ENCODE peak calls at places on chromosomes 6 and 20, in five cellular contexts. F is A549, G is K562, M is endothelial cell of umbilical vein, N is HepG2. O is an unnamed sample.

GRCh38 chr6:24122139-24122538 is 3.9 kb upstream of the NRSN1 start:
- DNase-seq in F (no peak), G (no peak), M (no peak), N (no peak), O (no peak)

GRCh38 chr20:60474385-60474910 is 516.2 kb downstream of the CDH26 start:
- DNase-seq in F (no peak), G (no peak), M (no peak), N (no peak), O (no peak)

GRCh38 chr20:19817017-19817416 is 59.0 kb downstream of the RIN2 start:
- DNase-seq in F (no peak), G (no peak), M (peak; percentile 99), N (peak; percentile 57), O (no peak)

GRCh38 chr20:8132632-8133587 is 844 bp downstream of the PLCB1 start:
- DNase-seq in F (no peak), G (no peak), M (peak; percentile 41), N (no peak), O (no peak)

GRCh38 chr6:56742122-56742791 is 99.6 kb upstream of the DST start:
- DNase-seq in F (no peak), G (no peak), M (no peak), N (peak; percentile 25), O (no peak)

GRCh38 chr6:166825553-166826145 is 130.7 kb downstream of the RNASET2 start:
- DNase-seq in F (no peak), G (no peak), M (no peak), N (no peak), O (no peak)

GRCh38 chr20:24670341-24670821 is 201.0 kb downstream of the SYNDIG1 start:
- DNase-seq in F (no peak), G (no peak), M (no peak), N (no peak), O (no peak)

GRCh38 chr6:148700713-148701392 is 46.0 kb upstream of the UST start:
- DNase-seq in F (peak; percentile 5), G (no peak), M (no peak), N (no peak), O (peak; percentile 32)

GRCh38 chr20:37387519-37388269 is 41.8 kb downstream of the SRC start:
- DNase-seq in F (no peak), G (no peak), M (no peak), N (no peak), O (no peak)

GRCh38 chr6:119071576-119071975 is 6.9 kb downstream of the FAM184A start:
- DNase-seq in F (no peak), G (no peak), M (no peak), N (peak; percentile 65), O (no peak)

GRCh38 chr20:17648782-17649730 is 33.0 kb downstream of the RRBP1 start:
- DNase-seq in F (peak; percentile 62), G (peak; percentile 27), M (no peak), N (no peak), O (peak; percentile 72)

GRCh38 chr6:13767121-13767794 is 47.1 kb downstream of the MCUR1 start:
- DNase-seq in F (no peak), G (no peak), M (peak; percentile 26), N (no peak), O (no peak)

GRCh38 chr6:37650071-37650481 is 47.6 kb downstream of the MDGA1 start:
- DNase-seq in F (no peak), G (peak; percentile 32), M (peak; percentile 12), N (peak; percentile 46), O (no peak)

GRCh38 chr6:117344444-117345291 is 79.3 kb downstream of the VGLL2 start:
- DNase-seq in F (no peak), G (peak; percentile 37), M (no peak), N (no peak), O (no peak)

GRCh38 chr6:109717971-109718370 is 26.9 kb downstream of the FIG4 start:
- DNase-seq in F (no peak), G (no peak), M (no peak), N (no peak), O (no peak)

GRCh38 chr6:88166493-88166900 is 350 bp upstream of the CNR1 start:
- DNase-seq in F (no peak), G (no peak), M (no peak), N (no peak), O (no peak)

GRCh38 chr20:11153819-11154218 is 480.0 kb upstream of the JAG1 start:
- DNase-seq in F (no peak), G (no peak), M (no peak), N (no peak), O (no peak)

GRCh38 chr6:7615611-7616383 is 25.8 kb downstream of the SNRNP48 start:
- DNase-seq in F (peak; percentile 18), G (peak; percentile 57), M (peak; percentile 64), N (peak; percentile 72), O (peak; percentile 75)

GRCh38 chr20:35263609-35264223 is 14.2 kb downstream of the MMP24OS start:
- DNase-seq in F (peak; percentile 60), G (no peak), M (no peak), N (peak; percentile 45), O (no peak)

GRCh38 chr6:28809947-28810654 is 113.7 kb downstream of the TRIM27 start:
- DNase-seq in F (no peak), G (peak; percentile 32), M (no peak), N (no peak), O (peak; percentile 62)

GRCh38 chr6:144059139-144059538 is 36.2 kb downstream of the SF3B5 start:
- DNase-seq in F (no peak), G (no peak), M (no peak), N (no peak), O (no peak)

GRCh38 chr6:144053601-144054000 is 41.8 kb downstream of the SF3B5 start:
- DNase-seq in F (no peak), G (no peak), M (no peak), N (no peak), O (peak; percentile 35)

GRCh38 chr6:144052488-144052887 is 42.9 kb downstream of the SF3B5 start:
- DNase-seq in F (no peak), G (no peak), M (no peak), N (no peak), O (no peak)

DNA sequence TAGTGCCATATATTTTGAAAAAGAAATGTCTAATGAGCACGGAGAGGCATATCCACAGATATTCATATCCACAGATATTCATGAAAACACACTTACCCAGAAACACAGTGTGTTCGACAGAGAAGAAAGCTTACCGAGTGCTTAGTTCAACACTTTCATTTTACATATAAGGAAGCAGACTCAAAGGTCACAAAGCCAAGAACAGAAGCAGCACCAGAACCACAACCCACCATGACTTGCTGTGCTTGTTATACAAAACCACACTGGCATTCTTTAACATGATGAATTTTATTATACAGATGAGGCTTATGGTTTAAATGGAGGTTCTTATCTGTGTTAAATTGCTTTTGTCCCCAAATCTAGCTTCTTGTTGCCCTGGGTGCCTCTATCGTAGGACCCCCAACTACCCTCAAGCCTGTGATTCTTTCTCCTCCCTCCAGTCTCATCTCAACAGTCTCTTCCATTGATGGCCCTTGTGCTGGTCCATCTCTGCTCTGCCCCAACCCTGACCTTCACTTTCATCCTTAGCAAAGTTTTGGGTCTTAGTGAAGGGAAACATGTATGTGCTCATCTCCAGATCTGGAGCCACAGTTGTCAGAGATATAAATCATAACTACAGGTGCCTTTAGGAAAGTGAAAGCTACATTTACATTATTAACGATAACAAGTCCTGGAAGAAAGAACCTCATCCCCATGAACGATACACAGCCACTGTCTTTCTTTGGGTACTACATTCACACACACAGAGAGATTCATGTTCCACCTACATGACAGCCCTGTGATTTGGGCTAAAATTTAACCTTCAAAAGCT is 40.0 kb downstream of the SF3B5 start:
- DNase-seq in F (no peak), G (no peak), M (no peak), N (no peak), O (no peak)
- TF ChIP-seq POLR2A in F (no peak), G (no peak), M (no peak), N (no peak), O (no peak)

GRCh38 chr6:44452725-44453124 is 65.2 kb downstream of the CDC5L start:
- DNase-seq in F (no peak), G (no peak), M (peak; percentile 20), N (peak; percentile 51), O (no peak)
- TF ChIP-seq CTCF in F (no peak), G (no peak), M (no peak), N (no peak), O (no peak)

DNA sequence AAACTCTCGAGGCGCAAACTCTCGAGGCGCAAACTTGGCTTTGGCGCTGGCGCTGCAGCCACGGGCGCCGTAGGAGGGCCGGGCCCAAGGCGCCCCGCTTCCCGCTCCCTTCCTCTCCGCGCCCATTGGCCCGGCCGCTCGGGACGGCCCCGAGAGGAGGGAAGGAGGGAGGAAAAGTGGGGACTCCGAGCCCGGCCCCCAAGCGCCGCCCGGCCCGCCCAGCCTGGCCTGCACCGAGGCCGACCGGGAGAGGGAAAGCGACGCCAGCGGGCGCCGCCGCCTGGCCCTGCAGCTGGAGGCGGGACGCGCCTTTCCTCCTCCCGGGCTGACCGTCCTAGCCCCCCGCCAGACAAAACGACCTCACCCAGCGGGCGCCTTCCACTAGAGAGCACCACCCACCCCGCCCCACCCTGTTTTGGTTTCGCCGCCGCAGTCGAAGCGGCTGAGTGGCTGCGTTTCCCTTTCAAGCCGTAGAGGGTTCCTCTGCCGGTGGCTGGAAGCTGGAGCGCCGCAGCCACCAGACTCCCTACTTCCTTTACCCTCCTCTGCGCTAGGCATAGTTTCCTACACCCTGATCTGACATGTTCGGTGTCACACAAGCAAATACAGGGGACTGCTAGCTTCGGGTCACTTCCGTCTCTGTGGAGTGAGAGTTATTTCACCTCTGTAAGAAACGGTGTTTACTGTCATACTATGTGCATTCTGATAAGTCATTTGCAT is at the start of gene MBOAT1:
- DNase-seq in F (peak; percentile 60), G (peak; percentile 92), M (peak; percentile 92), N (peak; percentile 38), O (peak; percentile 97)
- TF ChIP-seq MYC in F (no peak), G (no peak), M (no peak), N (no peak), O (no peak)

GRCh38 chr6:30721198-30722024 is 1.3 kb downstream of the TUBB start:
- DNase-seq in F (no peak), G (peak; percentile 91), M (peak; percentile 91), N (peak; percentile 80), O (peak; percentile 91)
- TF ChIP-seq POLR2A in F (no peak), G (peak; percentile 77), M (peak; percentile 92), N (peak; percentile 62), O (peak; percentile 37)

DNA sequence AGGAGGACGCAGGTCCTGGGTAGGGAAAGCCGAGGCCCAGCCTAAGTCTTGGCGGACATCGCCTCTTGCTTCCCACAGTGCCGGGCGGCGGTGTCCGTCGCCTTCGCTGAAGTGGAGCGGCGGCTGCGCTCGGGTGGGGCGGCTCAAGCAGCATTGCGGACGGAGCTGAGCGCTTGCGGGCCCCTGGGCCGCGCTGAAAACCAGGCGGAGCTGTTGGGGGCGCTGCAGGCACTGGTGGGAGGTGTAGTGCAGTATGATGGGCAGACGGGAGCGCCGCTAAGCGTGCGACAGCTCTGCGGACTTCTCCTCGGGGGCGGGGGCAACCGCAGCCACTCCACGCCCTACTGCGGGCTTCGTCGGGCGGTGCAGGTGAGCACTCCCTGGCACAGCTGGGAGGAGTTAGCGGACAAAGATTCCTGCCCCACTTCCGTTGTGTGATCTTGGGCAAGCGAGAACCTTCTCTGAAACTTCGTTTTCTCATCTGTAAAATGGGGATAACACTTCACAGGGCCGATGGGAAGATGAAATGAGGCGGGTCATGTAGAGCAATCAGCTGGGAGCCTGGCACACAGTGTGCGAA is 4.3 kb downstream of the PRSS16 start:
- DNase-seq in F (peak; percentile 85), G (peak; percentile 94), M (peak; percentile 23), N (no peak), O (peak; percentile 85)
- TF ChIP-seq CTCF in F (peak; percentile 56), G (peak; percentile 98), M (peak; percentile 7), N (peak; percentile 34), O (peak; percentile 9)

O was measured in NB4.